ENCODE peak calls at places on chromosomes 2 and 18, in six cellular contexts. A is stimulated activated CD4-positive, alpha-beta T cell treated with anti-CD3 and anti-CD28 coated beads, Interleukin-4, amount 100 ng/mL, for 48 hours; G is stimulated activated CD8-positive, alpha-beta memory T cell treated with anti-CD3 and anti-CD28 coated beads, Interleukin-4, amount 100 ng/mL, for 4 hours; Z is NCI-H2171; C is AG08395; L is A549. S is an unnamed sample.

GRCh38 chr2:157334797-157335196 is 9.2 kb upstream of the ERMN start:
- DNase-seq in A (no peak), G (no peak), Z (no peak), C (no peak), L (no peak), S (no peak)

GRCh38 chr2:4576075-4576474 is 872.7 kb downstream of the DCDC2C start:
- DNase-seq in A (no peak), G (no peak), Z (no peak), C (no peak), L (no peak), S (no peak)

GRCh38 chr2:199662245-199662644 is 188.7 kb downstream of the FTCDNL1 start:
- DNase-seq in A (no peak), G (no peak), Z (no peak), C (no peak), L (no peak), S (no peak)

GRCh38 chr2:240948905-240949790 is 43.0 kb downstream of the CROCC2 start:
- DNase-seq in A (no peak), G (no peak), Z (no peak), C (no peak), L (no peak), S (no peak)

GRCh38 chr2:12155308-12156061 is 409.1 kb downstream of the LPIN1 start:
- DNase-seq in A (no peak), G (no peak), Z (no peak), C (peak), L (no peak), S (no peak)

GRCh38 chr2:141522702-141523101 is 608.1 kb downstream of the LRP1B start:
- DNase-seq in A (no peak), G (no peak), Z (peak), C (no peak), L (no peak), S (no peak)

GRCh38 chr2:219684721-219685689 is 57.6 kb downstream of the SLC4A3 start:
- DNase-seq in A (peak), G (peak), Z (peak), C (peak), L (no peak), S (no peak)

GRCh38 chr18:6979954-6980353 is 137.6 kb downstream of the LAMA1 start:
- DNase-seq in A (no peak), G (no peak), Z (no peak), C (no peak), L (no peak), S (no peak)

GRCh38 chr2:237931205-237931721 is 35.6 kb upstream of the UBE2F start:
- DNase-seq in A (no peak), G (no peak), Z (no peak), C (peak), L (no peak), S (no peak)

GRCh38 chr18:55927831-55928230 is 339.8 kb upstream of the TCF4 start:
- DNase-seq in A (no peak), G (no peak), Z (no peak), C (peak), L (no peak), S (no peak)

GRCh38 chr18:78984941-78985784 is 5.5 kb downstream of the SALL3 start:
- DNase-seq in A (no peak), G (no peak), Z (no peak), C (no peak), L (peak), S (no peak)

GRCh38 chr2:239381709-239382134 is 19.1 kb downstream of the HDAC4 start:
- DNase-seq in A (peak), G (no peak), Z (no peak), C (no peak), L (no peak), S (no peak)

GRCh38 chr18:24989760-24990547 is 362.0 kb downstream of the ZNF521 start:
- DNase-seq in A (no peak), G (no peak), Z (no peak), C (no peak), L (no peak), S (no peak)

GRCh38 chr2:71748227-71748626 is 294.9 kb downstream of the DYSF start:
- DNase-seq in A (no peak), G (no peak), Z (no peak), C (peak), L (no peak), S (no peak)

GRCh38 chr2:109126501-109126860 is 2.5 kb upstream of the SH3RF3 start:
- DNase-seq in A (no peak), G (no peak), Z (no peak), C (peak), L (no peak), S (no peak)

GRCh38 chr2:48227617-48228344 is 302.2 kb upstream of the STON1 start:
- DNase-seq in A (no peak), G (no peak), Z (no peak), C (no peak), L (no peak), S (no peak)

GRCh38 chr2:54396107-54396506 is 60.0 kb upstream of the SPTBN1 start:
- DNase-seq in A (no peak), G (no peak), Z (no peak), C (peak), L (no peak), S (no peak)

GRCh38 chr18:80161781-80162417 is 52.8 kb downstream of the ADNP2 start:
- DNase-seq in A (no peak), G (no peak), Z (no peak), C (no peak), L (no peak), S (no peak)

GRCh38 chr2:210620456-210620855 is 64.1 kb downstream of the CPS1 start:
- DNase-seq in A (no peak), G (no peak), Z (no peak), C (no peak), L (no peak), S (no peak)

GRCh38 chr18:23134780-23135678 is at the start of gene CABLES1:
- DNase-seq in A (peak), G (no peak), Z (peak), C (peak), L (peak), S (no peak)

GRCh38 chr2:45849491-45850283 is 198.2 kb downstream of the PRKCE start:
- DNase-seq in A (no peak), G (no peak), Z (peak), C (peak), L (no peak), S (no peak)

GRCh38 chr2:38600242-38600891 is 2.4 kb downstream of the HNRNPLL start:
- DNase-seq in A (no peak), G (no peak), Z (no peak), C (no peak), L (no peak), S (no peak)

GRCh38 chr2:106709229-106709628 is 176.7 kb downstream of the ST6GAL2 start:
- DNase-seq in A (no peak), G (no peak), Z (no peak), C (no peak), L (no peak), S (no peak)

GRCh38 chr2:204365778-204366177 is 179.5 kb upstream of the PARD3B start:
- DNase-seq in A (no peak), G (no peak), Z (peak), C (no peak), L (no peak), S (no peak)

GRCh38 chr2:74881176-74881575 is 47.2 kb downstream of the HK2 start:
- DNase-seq in A (no peak), G (no peak), Z (no peak), C (no peak), L (no peak), S (no peak)

GRCh38 chr2:38528008-38528442 is 74.7 kb downstream of the HNRNPLL start:
- DNase-seq in A (peak), G (no peak), Z (peak), C (peak), L (peak), S (no peak)

GRCh38 chr2:219748673-219749570 is 121.5 kb downstream of the SLC4A3 start:
- DNase-seq in A (no peak), G (no peak), Z (peak), C (no peak), L (no peak), S (no peak)